ENCODE peak calls at places on chromosomes 4 and X, in ten cellular contexts. I is GM18507; W is neural crest cell; R is choroid plexus epithelial cell; H is activated CD4-positive, alpha-beta T cell treated with anti-CD3 and anti-CD28 coated beads, Interleukin-2, amount 10 ng/mL, durations not matched to agents 24 days and 14 days; U is T1000; L is NCI-H187 treated with DMSO at 0.1 percent for 48 hours; X is GF-D8; Y is stimulated activated CD4-positive, alpha-beta T cell treated with anti-CD3 and anti-CD28 coated beads, TNF-alpha, amount 100 ng/mL, for 48 hours; N is activated T-helper 1 cell treated with Interleukin-2 at 50 U/mL for 16 hours. K is an unnamed sample.

GRCh38 chr4:8250167-8250566 is 19.4 kb upstream of the HTRA3 start:
- DNase-seq in L (no peak), N (no peak), X (no peak), I (no peak), U (no peak), Y (no peak), H (no peak), W (no peak), R (no peak), K (no peak)

GRCh38 chr4:173766231-173766630 is 236.2 kb upstream of the HAND2 start:
- DNase-seq in N (no peak), R (no peak), Y (no peak), H (no peak), W (no peak), U (no peak), X (no peak), L (no peak), I (no peak), K (no peak)

GRCh38 chr4:2868840-2869487 is 25.3 kb downstream of the ADD1 start:
- DNase-seq in N (no peak), R (no peak), U (no peak), X (no peak), I (no peak), W (no peak), L (no peak), H (no peak), Y (no peak), K (no peak)

GRCh38 chr4:77695769-77696168 is 90.1 kb downstream of the CXCL13 start:
- DNase-seq in U (peak), L (no peak), R (peak), I (no peak), N (no peak), H (no peak), Y (no peak), X (no peak), W (no peak), K (no peak)

GRCh38 chr4:150033937-150034336 is 44.3 kb upstream of the DCLK2 start:
- DNase-seq in N (no peak), Y (no peak), I (no peak), W (no peak), R (peak), H (no peak), L (no peak), X (no peak), U (no peak), K (no peak)

GRCh38 chrX:155086202-155086840 is 15.0 kb downstream of the BRCC3 start:
- DNase-seq in X (no peak), R (peak), L (no peak), Y (peak), H (peak), U (no peak), W (peak), N (peak), I (no peak), K (no peak)

GRCh38 chr4:151524610-151525009 is 115.6 kb downstream of the FHIP1A start:
- DNase-seq in N (no peak), W (no peak), Y (no peak), U (no peak), I (no peak), L (peak), H (no peak), X (no peak), R (no peak), K (no peak)

GRCh38 chr4:150366487-150366999 is 215.4 kb upstream of the MAB21L2 start:
- DNase-seq in H (no peak), N (no peak), W (peak), X (no peak), U (no peak), R (no peak), L (peak), I (no peak), Y (no peak), K (no peak)

GRCh38 chr4:83837614-83838308 is 301.9 kb downstream of the GPAT3 start:
- DNase-seq in Y (no peak), W (no peak), R (no peak), H (no peak), X (no peak), L (no peak), N (no peak), I (no peak), U (no peak), K (no peak)

GRCh38 chrX:45710081-45710801 is 509.6 kb upstream of the DIPK2B start:
- DNase-seq in I (no peak), Y (peak), R (peak), L (no peak), H (peak), W (no peak), N (no peak), X (no peak), U (peak), K (no peak)

GRCh38 chr4:78100060-78100459 is 42.9 kb downstream of the FRAS1 start:
- DNase-seq in R (peak), N (no peak), X (no peak), Y (no peak), L (no peak), H (no peak), W (no peak), I (no peak), U (no peak), K (no peak)

GRCh38 chr4:80184053-80184790 is 13.1 kb upstream of the PRDM8 start:
- DNase-seq in Y (peak), U (peak), R (peak), L (no peak), N (peak), W (peak), X (no peak), I (peak), H (peak), K (peak)

GRCh38 chr4:145679991-145680455 is at the start of gene C4orf51:
- DNase-seq in R (peak), N (no peak), I (no peak), H (no peak), L (no peak), U (no peak), X (no peak), W (no peak), Y (no peak), K (no peak)

GRCh38 chrX:40173662-40174593 is 76.2 kb upstream of the BCOR start:
- DNase-seq in H (peak), I (no peak), X (peak), N (peak), W (no peak), U (no peak), L (no peak), R (peak), Y (no peak), K (no peak)

GRCh38 chrX:10110984-10111363 is 45.8 kb upstream of the CLCN4 start:
- DNase-seq in W (no peak), X (no peak), N (peak), L (no peak), R (no peak), U (no peak), Y (peak), H (peak), I (no peak), K (no peak)

GRCh38 chrX:68851082-68851481 is 22.3 kb downstream of the EFNB1 start:
- DNase-seq in H (no peak), W (no peak), L (no peak), Y (no peak), X (no peak), I (no peak), N (no peak), R (no peak), U (no peak), K (no peak)

GRCh38 chr4:142815834-142816233 is 30.3 kb downstream of the INPP4B start:
- DNase-seq in H (peak), N (no peak), R (peak), Y (no peak), U (no peak), W (no peak), L (no peak), I (no peak), X (no peak), K (peak)

GRCh38 chrX:88424071-88424470 is 323.0 kb upstream of the CPXCR1 start:
- DNase-seq in U (no peak), N (no peak), H (no peak), X (no peak), L (no peak), R (no peak), I (no peak), Y (no peak), W (no peak), K (no peak)

GRCh38 chr4:96149911-96150310 is 310.0 kb downstream of the PDHA2 start:
- DNase-seq in W (no peak), R (no peak), N (no peak), X (no peak), Y (no peak), U (no peak), L (no peak), I (no peak), H (no peak), K (no peak)

GRCh38 chr4:26912810-26913209 is 52.2 kb downstream of the STIM2 start:
- DNase-seq in I (no peak), N (no peak), U (no peak), H (no peak), Y (no peak), L (no peak), R (no peak), W (no peak), X (no peak), K (no peak)

GRCh38 chrX:108299101-108299591 is 139.1 kb downstream of the COL4A6 start:
- DNase-seq in U (no peak), H (no peak), L (no peak), Y (no peak), I (no peak), X (no peak), R (peak), W (no peak), N (no peak), K (no peak)

GRCh38 chr4:73870260-73870659 is 1.1 kb downstream of the CXCL1 start:
- DNase-seq in W (no peak), N (no peak), H (no peak), Y (no peak), R (peak), L (no peak), I (no peak), U (no peak), X (no peak), K (no peak)

GRCh38 chr4:16123356-16124084 is 39.7 kb upstream of the PROM1 start:
- DNase-seq in W (no peak), I (no peak), N (no peak), R (no peak), Y (no peak), L (peak), U (no peak), X (no peak), H (no peak), K (no peak)